ENCODE peak calls at places on chromosomes 2 and 18, in eight cellular contexts. H is lung; L is amniotic epithelial cell; W is HEK293T; A is NCI-H146; Y is mammary epithelial cell; S is stimulated activated CD4-positive, alpha-beta T cell treated with anti-CD3 and anti-CD28 coated beads, Interleukin-15, amount 100 ng/mL, for 1 hour; Q is cardiac muscle cell. F is an unnamed sample.

GRCh38 chr2:102619414-102620319 is at the start of gene SLC9A2:
- DNase-seq in Y (peak; percentile 40), S (no peak), W (peak; percentile 49), Q (peak; percentile 5), H (peak; percentile 29), A (peak; percentile 53), L (no peak), F (no peak)

GRCh38 chr2:241546771-241547498 is 11.6 kb upstream of the BOK start:
- DNase-seq in Y (no peak), Q (peak; percentile 94), W (no peak), A (no peak), H (no peak), L (peak; percentile 92), S (no peak), F (no peak)

GRCh38 chr2:120109186-120110061 is 96.5 kb downstream of the EPB41L5 start:
- DNase-seq in L (peak; percentile 57), H (no peak), S (no peak), W (peak; percentile 12), A (peak; percentile 40), Q (peak; percentile 64), Y (peak; percentile 36), F (peak; percentile 8)

GRCh38 chr2:75454221-75454620 is 106.5 kb downstream of the EVA1A start:
- DNase-seq in Q (no peak), W (no peak), H (no peak), Y (no peak), A (no peak), S (no peak), L (no peak), F (no peak)

GRCh38 chr2:164839914-164840457 is 1.6 kb downstream of the COBLL1 start:
- DNase-seq in H (no peak), Q (peak; percentile 25), Y (peak; percentile 86), W (no peak), S (no peak), L (peak; percentile 63), A (no peak), F (no peak)

GRCh38 chr2:147033046-147033445 is 811.8 kb upstream of the ACVR2A start:
- DNase-seq in Q (peak; percentile 25), W (no peak), H (no peak), S (no peak), A (no peak), Y (no peak), L (peak; percentile 66), F (no peak)

GRCh38 chr2:168526641-168527040 is 70.6 kb downstream of the CERS6 start:
- DNase-seq in W (no peak), L (peak; percentile 78), Q (peak; percentile 51), A (no peak), Y (peak; percentile 47), H (no peak), S (no peak), F (no peak)

GRCh38 chr2:182642328-182642727 is 73.7 kb upstream of the DNAJC10 start:
- DNase-seq in W (peak; percentile 64), A (peak; percentile 45), H (peak; percentile 64), Q (peak; percentile 61), L (peak; percentile 80), S (peak; percentile 3), Y (peak; percentile 44), F (peak; percentile 26)

GRCh38 chr18:60892441-60892840 is 440.8 kb upstream of the CDH20 start:
- DNase-seq in Y (peak; percentile 74), S (no peak), W (no peak), H (no peak), A (no peak), Q (peak; percentile 41), L (peak; percentile 27), F (no peak)

GRCh38 chr18:31970617-31971016 is 27.7 kb upstream of the TRAPPC8 start:
- DNase-seq in H (no peak), S (no peak), Y (no peak), L (no peak), W (no peak), Q (no peak), A (no peak), F (no peak)

GRCh38 chr2:189751080-189751658 is 11.4 kb downstream of the OSGEPL1 start:
- DNase-seq in Y (peak; percentile 20), Q (peak; percentile 42), A (peak; percentile 12), W (peak; percentile 55), H (no peak), L (peak; percentile 35), S (no peak), F (peak; percentile 52)

GRCh38 chr2:104504331-104505073 is 349.4 kb upstream of the POU3F3 start:
- DNase-seq in S (no peak), Y (no peak), L (no peak), W (peak; percentile 17), Q (no peak), A (no peak), H (no peak), F (no peak)

GRCh38 chr2:199940373-199940772 is 14.9 kb downstream of the TYW5 start:
- DNase-seq in Y (peak; percentile 19), H (no peak), S (no peak), Q (peak; percentile 30), L (peak; percentile 35), W (no peak), A (peak; percentile 13), F (no peak)

GRCh38 chr18:335741-336140 is 67.9 kb upstream of the THOC1 start:
- DNase-seq in Q (no peak), Y (no peak), A (no peak), H (no peak), S (no peak), W (no peak), L (no peak), F (no peak)